ENCODE peak calls at places on chromosome 3, in four cellular contexts. One of them, this sample, is unnamed.

GRCh38 chr3:141482250-141482937 is 4.4 kb upstream of the RASA2 start:
- DNase-seq in tibial artery: no peak
- DNase-seq in stomach: no peak
- DNase-seq in Panc1: no peak
- DNase-seq in this sample: no peak

GRCh38 chr3:16240229-16241023 is 24.3 kb downstream of the DPH3 start:
- DNase-seq in stomach: no peak
- DNase-seq in Panc1: peak
- DNase-seq in tibial artery: no peak
- DNase-seq in this sample: no peak

GRCh38 chr3:192819001-192819569 is 91.7 kb upstream of the FGF12 start:
- DNase-seq in Panc1: no peak
- DNase-seq in stomach: no peak
- DNase-seq in tibial artery: no peak
- DNase-seq in this sample: no peak

GRCh38 chr3:50238549-50239026 is 2.6 kb downstream of the GNAI2 start:
- DNase-seq in stomach: peak
- DNase-seq in tibial artery: peak
- DNase-seq in Panc1: no peak
- DNase-seq in this sample: peak

GRCh38 chr3:197137741-197138140 is 108.1 kb upstream of the MELTF start:
- DNase-seq in stomach: no peak
- DNase-seq in Panc1: no peak
- DNase-seq in tibial artery: no peak
- DNase-seq in this sample: no peak

GRCh38 chr3:24244491-24244890 is 250.2 kb downstream of the THRB start:
- DNase-seq in tibial artery: no peak
- DNase-seq in Panc1: no peak
- DNase-seq in stomach: no peak
- DNase-seq in this sample: no peak

GRCh38 chr3:189908646-189909045 is 212.1 kb downstream of the P3H2 start:
- DNase-seq in Panc1: no peak
- DNase-seq in stomach: no peak
- DNase-seq in tibial artery: no peak
- DNase-seq in this sample: no peak

GRCh38 chr3:113287818-113288648 is 76.7 kb downstream of the BOC start:
- DNase-seq in tibial artery: no peak
- DNase-seq in Panc1: peak
- DNase-seq in stomach: no peak
- DNase-seq in this sample: no peak

GRCh38 chr3:60177726-60178125 is 1073.5 kb downstream of the FHIT start:
- DNase-seq in tibial artery: no peak
- DNase-seq in Panc1: no peak
- DNase-seq in stomach: no peak
- DNase-seq in this sample: no peak

GRCh38 chr3:130925628-130926027 is 31.7 kb downstream of the ATP2C1 start:
- DNase-seq in stomach: no peak
- DNase-seq in Panc1: no peak
- DNase-seq in tibial artery: no peak
- DNase-seq in this sample: no peak

GRCh38 chr3:9074079-9074478 is 110.8 kb upstream of the RAD18 start:
- DNase-seq in Panc1: no peak
- DNase-seq in stomach: no peak
- DNase-seq in tibial artery: no peak
- DNase-seq in this sample: peak

DNA sequence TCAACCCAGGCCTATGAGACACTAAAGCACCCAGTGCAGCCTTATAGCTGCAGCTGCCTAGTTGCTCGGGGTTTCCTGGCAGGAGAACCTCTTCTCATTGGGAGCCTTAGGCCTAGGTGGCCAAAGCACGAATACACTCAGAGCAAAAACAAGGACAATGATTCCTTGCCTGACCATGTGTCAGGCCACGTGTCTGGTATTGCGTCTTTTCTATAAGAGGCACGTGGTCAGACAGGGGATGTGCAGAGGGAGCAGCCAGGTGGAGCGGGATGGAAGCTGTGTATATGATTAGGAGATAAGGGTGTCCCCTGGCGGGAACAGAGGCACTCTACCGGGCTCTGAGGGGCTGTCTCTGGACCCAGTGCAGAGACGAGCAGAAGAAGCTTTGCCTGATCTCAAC is 26.4 kb downstream of the SLC22A14 start:
- DNase-seq in tibial artery: no peak
- DNase-seq in stomach: no peak
- DNase-seq in Panc1: no peak
- DNase-seq in this sample: no peak
- TF ChIP-seq CTCF in tibial artery: no peak
- TF ChIP-seq CTCF in stomach: no peak
- TF ChIP-seq CTCF in Panc1: no peak
- TF ChIP-seq CTCF in this sample: no peak

DNA sequence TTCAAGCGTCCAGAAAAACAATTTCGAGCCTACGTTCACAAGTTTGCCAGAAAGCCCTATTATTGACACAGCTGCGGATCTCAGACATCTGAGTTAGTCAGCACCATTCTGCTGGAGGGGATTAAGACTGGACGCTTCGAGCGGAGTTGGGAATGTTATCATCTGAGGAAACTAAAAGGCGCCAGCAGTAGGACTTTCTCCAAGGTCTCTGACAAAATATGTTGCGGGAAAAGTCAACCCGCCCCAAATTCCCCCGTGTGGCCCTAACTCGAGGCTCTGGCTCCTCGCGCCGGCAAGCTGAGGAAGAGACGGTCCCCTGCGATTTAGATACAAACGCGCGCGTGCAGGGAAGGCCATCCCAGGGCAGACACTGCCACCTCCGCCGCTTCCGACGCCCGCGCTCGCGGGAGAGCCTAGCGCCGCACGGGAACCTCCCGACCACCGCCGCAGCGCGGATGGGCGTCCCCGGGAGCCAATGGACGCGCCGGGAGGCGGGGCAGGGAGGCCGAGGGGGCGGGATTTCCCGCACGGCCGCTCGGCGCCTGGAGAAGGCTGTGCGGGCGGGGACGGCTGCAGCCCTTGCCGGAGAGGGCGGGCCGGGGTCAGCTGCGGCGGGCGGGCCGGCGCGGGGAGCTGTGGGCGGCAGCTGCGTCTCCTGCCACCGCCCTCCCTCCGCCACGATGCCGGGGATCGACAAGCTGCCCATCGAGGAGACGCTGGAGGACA is at the start of gene APPL1:
- DNase-seq in tibial artery: peak
- DNase-seq in stomach: peak
- DNase-seq in Panc1: peak
- DNase-seq in this sample: peak
- TF ChIP-seq CTCF in tibial artery: no peak
- TF ChIP-seq CTCF in stomach: no peak
- TF ChIP-seq CTCF in Panc1: no peak
- TF ChIP-seq CTCF in this sample: no peak

GRCh38 chr3:65572175-65572777 is 466.4 kb downstream of the MAGI1 start:
- DNase-seq in stomach: no peak
- DNase-seq in tibial artery: no peak
- DNase-seq in Panc1: no peak
- DNase-seq in this sample: no peak

GRCh38 chr3:65569129-65569528 is 469.6 kb downstream of the MAGI1 start:
- DNase-seq in Panc1: no peak
- DNase-seq in tibial artery: no peak
- DNase-seq in stomach: no peak
- DNase-seq in this sample: no peak

GRCh38 chr3:65573548-65574116 is 465.1 kb downstream of the MAGI1 start:
- DNase-seq in stomach: no peak
- DNase-seq in Panc1: no peak
- DNase-seq in tibial artery: no peak
- DNase-seq in this sample: no peak

GRCh38 chr3:65568497-65568896 is 470.2 kb downstream of the MAGI1 start:
- DNase-seq in tibial artery: no peak
- DNase-seq in stomach: peak
- DNase-seq in Panc1: no peak
- DNase-seq in this sample: no peak

DNA sequence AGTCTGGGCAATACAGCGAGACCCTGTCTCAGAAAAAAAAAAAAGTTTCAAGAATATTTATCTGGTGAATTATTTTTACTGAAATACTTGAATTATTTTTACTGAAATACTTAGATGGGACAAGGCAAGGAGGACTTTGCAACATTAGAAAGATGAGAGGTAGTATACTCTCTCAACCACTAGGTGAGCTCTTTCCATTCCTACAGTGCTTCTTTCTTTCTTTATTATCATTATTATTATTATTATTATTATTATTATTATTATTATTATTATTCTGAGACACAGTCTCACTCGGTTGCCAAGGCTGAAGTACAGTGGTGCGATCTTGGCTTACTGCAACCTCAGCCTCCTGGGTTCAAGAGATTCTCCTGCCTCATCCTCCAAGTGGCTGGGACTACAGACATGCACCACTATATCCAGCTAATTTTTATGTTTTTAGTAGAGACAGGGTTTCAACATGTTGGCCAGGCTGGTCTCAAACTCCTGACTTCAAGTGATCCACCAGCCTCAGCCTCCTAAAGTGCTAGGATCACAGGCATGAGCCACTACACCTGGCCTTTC is 468.8 kb downstream of the MAGI1 start:
- DNase-seq in tibial artery: no peak
- DNase-seq in Panc1: no peak
- DNase-seq in stomach: no peak
- DNase-seq in this sample: no peak
- TF ChIP-seq CTCF in tibial artery: no peak
- TF ChIP-seq CTCF in Panc1: no peak
- TF ChIP-seq CTCF in stomach: no peak
- TF ChIP-seq CTCF in this sample: no peak

GRCh38 chr3:135513106-135514063 is 452.1 kb upstream of the PPP2R3A start:
- DNase-seq in stomach: no peak
- DNase-seq in Panc1: no peak
- DNase-seq in tibial artery: no peak
- DNase-seq in this sample: peak

GRCh38 chr3:135514064-135514455 is 451.5 kb upstream of the PPP2R3A start:
- DNase-seq in Panc1: no peak
- DNase-seq in tibial artery: no peak
- DNase-seq in stomach: no peak
- DNase-seq in this sample: no peak

DNA sequence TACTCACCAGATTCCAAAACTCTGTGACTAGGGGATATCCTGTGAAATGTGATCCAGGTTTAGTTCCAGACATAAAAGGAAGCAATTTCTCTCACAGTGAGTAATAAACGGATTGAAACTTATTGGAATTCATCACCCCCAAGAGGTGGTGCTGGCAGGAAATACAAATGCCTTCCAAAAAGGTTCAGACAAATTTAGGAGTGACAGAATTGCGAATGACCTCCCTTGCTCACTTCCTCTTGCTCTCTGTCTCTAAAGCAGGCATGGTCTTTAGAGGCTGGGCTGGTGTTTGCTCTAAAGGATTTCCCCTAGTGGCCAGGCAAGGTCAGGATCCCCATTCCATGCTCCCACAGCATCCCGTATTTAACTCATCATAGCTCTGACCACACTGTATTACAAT is 449.4 kb upstream of the PPP2R3A start:
- DNase-seq in Panc1: no peak
- DNase-seq in tibial artery: no peak
- DNase-seq in stomach: no peak
- DNase-seq in this sample: no peak
- TF ChIP-seq CTCF in Panc1: peak
- TF ChIP-seq CTCF in tibial artery: no peak
- TF ChIP-seq CTCF in stomach: no peak
- TF ChIP-seq CTCF in this sample: no peak

GRCh38 chr3:126618760-126619159 is 36.2 kb downstream of the TXNRD3 start:
- DNase-seq in tibial artery: no peak
- DNase-seq in Panc1: no peak
- DNase-seq in stomach: no peak
- DNase-seq in this sample: no peak
- TF ChIP-seq CTCF in tibial artery: no peak
- TF ChIP-seq CTCF in Panc1: no peak
- TF ChIP-seq CTCF in stomach: no peak
- TF ChIP-seq CTCF in this sample: no peak

DNA sequence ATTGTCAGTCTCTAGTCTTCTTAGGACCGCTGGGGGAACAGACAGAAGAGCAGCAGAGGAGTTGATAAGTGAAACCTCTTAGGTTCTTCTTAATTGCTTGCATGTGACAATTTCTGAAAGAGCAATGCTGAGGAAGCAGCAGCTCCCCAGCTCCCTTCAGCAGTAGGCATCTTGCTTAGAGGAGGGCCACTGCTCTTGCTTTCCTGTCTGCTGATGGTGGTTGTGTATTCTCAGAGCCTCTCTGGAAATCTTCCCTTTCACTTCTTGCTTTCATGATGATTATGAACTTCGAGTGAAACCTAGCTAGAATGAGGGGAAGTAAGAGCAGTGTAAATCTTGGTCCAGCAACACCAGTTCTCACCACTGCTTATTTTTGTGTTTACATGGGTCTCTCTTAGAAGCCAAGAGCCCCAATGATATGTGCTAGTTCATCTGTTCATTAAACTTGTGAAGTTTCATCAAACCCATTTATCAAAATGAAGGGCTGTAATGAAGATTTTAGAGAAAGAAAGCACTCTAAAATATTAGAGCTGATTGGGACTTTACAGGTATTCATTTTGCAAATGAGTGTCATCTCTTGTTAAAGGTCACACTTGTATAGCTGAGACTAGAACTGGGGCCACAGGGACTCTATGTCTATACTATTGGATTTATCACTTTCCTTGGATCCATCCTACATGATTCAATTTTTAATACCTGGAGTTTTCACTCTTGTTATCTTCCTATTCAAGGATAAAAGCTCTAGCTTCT is 246.7 kb downstream of the LPP start:
- DNase-seq in stomach: no peak
- DNase-seq in tibial artery: no peak
- DNase-seq in Panc1: no peak
- DNase-seq in this sample: no peak
- TF ChIP-seq CTCF in stomach: no peak
- TF ChIP-seq CTCF in tibial artery: no peak
- TF ChIP-seq CTCF in Panc1: no peak
- TF ChIP-seq CTCF in this sample: no peak

GRCh38 chr3:169137076-169137475 is 526.4 kb downstream of the MECOM start:
- DNase-seq in tibial artery: no peak
- DNase-seq in stomach: no peak
- DNase-seq in Panc1: no peak
- DNase-seq in this sample: no peak

GRCh38 chr3:169134194-169134593 is 529.3 kb downstream of the MECOM start:
- DNase-seq in Panc1: no peak
- DNase-seq in stomach: no peak
- DNase-seq in tibial artery: no peak
- DNase-seq in this sample: no peak

GRCh38 chr3:169137943-169138342 is 525.6 kb downstream of the MECOM start:
- DNase-seq in tibial artery: no peak
- DNase-seq in Panc1: no peak
- DNase-seq in stomach: no peak
- DNase-seq in this sample: no peak

GRCh38 chr3:169131695-169132464 is 531.6 kb downstream of the MECOM start:
- DNase-seq in tibial artery: no peak
- DNase-seq in stomach: no peak
- DNase-seq in Panc1: no peak
- DNase-seq in this sample: peak

GRCh38 chr3:169133178-169134161 is 530.0 kb downstream of the MECOM start:
- DNase-seq in tibial artery: no peak
- DNase-seq in Panc1: no peak
- DNase-seq in stomach: no peak
- DNase-seq in this sample: no peak
- TF ChIP-seq CTCF in tibial artery: peak
- TF ChIP-seq CTCF in Panc1: peak
- TF ChIP-seq CTCF in stomach: no peak
- TF ChIP-seq CTCF in this sample: no peak

This sample was measured in lower leg skin.